ENCODE peak calls at places on chromosomes 6 and 20, in six cellular contexts. S, C, W, Z, Y and K are unnamed samples.

GRCh38 chr6:139641412-139641811 is 267.0 kb upstream of the CITED2 start:
- DNase-seq in S (no peak), C (no peak), W (no peak), Z (no peak), Y (no peak), K (no peak)

GRCh38 chr20:10667077-10667401 is 6.8 kb downstream of the JAG1 start:
- DNase-seq in S (no peak), C (no peak), W (no peak), Z (peak), Y (no peak), K (no peak)

GRCh38 chr6:41917528-41917927 is 3.4 kb downstream of the MED20 start:
- DNase-seq in S (no peak), C (no peak), W (peak), Z (peak), Y (no peak), K (no peak)

GRCh38 chr6:169912266-169913095 is 161.1 kb downstream of the ERMARD start:
- DNase-seq in S (no peak), C (no peak), W (no peak), Z (no peak), Y (no peak), K (no peak)

GRCh38 chr6:41289815-41290214 is 3.3 kb upstream of the TREM1 start:
- DNase-seq in S (no peak), C (no peak), W (no peak), Z (no peak), Y (no peak), K (no peak)

GRCh38 chr6:30885481-30885998 is 1.2 kb downstream of the DDR1 start:
- DNase-seq in S (no peak), C (peak), W (no peak), Z (no peak), Y (peak), K (no peak)

GRCh38 chr6:2915150-2915549 is 12.0 kb upstream of the SERPINB9 start:
- DNase-seq in S (no peak), C (no peak), W (no peak), Z (no peak), Y (no peak), K (no peak)

GRCh38 chr6:129543981-129544380 is 166.0 kb downstream of the ARHGAP18 start:
- DNase-seq in S (no peak), C (no peak), W (no peak), Z (peak), Y (no peak), K (no peak)

GRCh38 chr6:167699141-167700036 is 127.3 kb upstream of the AFDN start:
- DNase-seq in S (no peak), C (no peak), W (no peak), Z (peak), Y (peak), K (no peak)

GRCh38 chr20:11001767-11002540 is 328.2 kb upstream of the JAG1 start:
- DNase-seq in S (no peak), C (no peak), W (no peak), Z (peak), Y (no peak), K (no peak)

GRCh38 chr6:165876568-165876967 is 213.5 kb upstream of the PDE10A start:
- DNase-seq in S (no peak), C (no peak), W (no peak), Z (no peak), Y (peak), K (no peak)